ENCODE peak calls at places on chromosomes 6 and 20, in five cellular contexts. U is cerebellar cortex; Q is stimulated activated CD4-positive, alpha-beta T cell treated with anti-CD3 and anti-CD28 coated beads, Interleukin-12 subunit alpha, Interleukin-12 subunit beta, amount 100 ng/mL, for 4 hours; L is glutamatergic neuron; O is amniotic epithelial cell. A is an unnamed sample.
A peak's percentile ranks its signal among the peaks of the same experiment; 100 is the strongest.

GRCh38 chr6:77092971-77093370 is 370.3 kb downstream of the HTR1B start:
- DNase-seq in U (no peak), L (no peak), Q (no peak), O (peak; percentile 98), A (no peak)

GRCh38 chr20:43456809-43457639 is 672 bp upstream of the SRSF6 start:
- DNase-seq in L (peak; percentile 89), Q (peak; percentile 75), O (peak; percentile 92), U (peak; percentile 96), A (peak; percentile 95)

GRCh38 chr6:90646936-90647335 is 60.1 kb upstream of the MAP3K7 start:
- DNase-seq in O (no peak), Q (no peak), U (no peak), L (no peak), A (no peak)

GRCh38 chr6:108942556-108943492 is 94.6 kb downstream of the ARMC2 start:
- DNase-seq in Q (peak; percentile 37), O (no peak), U (no peak), L (no peak), A (peak; percentile 69)

GRCh38 chr6:34339432-34339831 is 53.0 kb downstream of the NUDT3 start:
- DNase-seq in Q (no peak), O (no peak), L (no peak), U (no peak), A (no peak)

GRCh38 chr6:155850408-155850841 is 394.8 kb upstream of the NOX3 start:
- DNase-seq in O (peak; percentile 1), L (no peak), Q (no peak), U (no peak), A (no peak)

GRCh38 chr6:150527100-150527499 is 72.6 kb upstream of the PLEKHG1 start:
- DNase-seq in L (no peak), O (no peak), U (no peak), Q (no peak), A (peak; percentile 16)

GRCh38 chr6:111989743-111990142 is 64.2 kb upstream of the CCN6 start:
- DNase-seq in Q (no peak), L (no peak), O (no peak), U (no peak), A (no peak)

GRCh38 chr6:42249279-42249678 is 31.6 kb upstream of the MRPS10 start:
- DNase-seq in O (no peak), L (no peak), U (no peak), Q (no peak), A (no peak)

GRCh38 chr6:138205437-138206094 is 12.7 kb downstream of the PBOV1 start:
- DNase-seq in U (peak; percentile 84), O (no peak), Q (no peak), L (no peak), A (no peak)

GRCh38 chr20:3275064-3275935 is 36.3 kb upstream of the SLC4A11 start:
- DNase-seq in O (no peak), L (no peak), U (peak; percentile 96), Q (no peak), A (no peak)

GRCh38 chr6:6251555-6252280 is 68.7 kb downstream of the F13A1 start:
- DNase-seq in Q (no peak), O (no peak), U (no peak), L (no peak), A (no peak)

GRCh38 chr6:137903274-137903932 is 36.3 kb downstream of the TNFAIP3 start:
- DNase-seq in Q (no peak), U (no peak), O (no peak), L (no peak), A (no peak)

GRCh38 chr6:26318459-26319404 is 46.3 kb upstream of the BTN3A2 start:
- DNase-seq in L (no peak), O (no peak), U (no peak), Q (no peak), A (no peak)

GRCh38 chr6:56853541-56853940 is 101.4 kb upstream of the BEND6 start:
- DNase-seq in O (no peak), U (no peak), L (no peak), Q (no peak), A (no peak)

GRCh38 chr20:46708172-46708860 is 1.1 kb upstream of the SLC2A10 start:
- DNase-seq in L (no peak), U (no peak), O (no peak), Q (no peak), A (peak; percentile 75)

GRCh38 chr6:135225911-135226310 is 44.8 kb downstream of the MYB start:
- DNase-seq in Q (no peak), L (no peak), O (no peak), U (no peak), A (no peak)

GRCh38 chr20:48965189-48965910 is 43.8 kb downstream of the ARFGEF2 start:
- DNase-seq in L (no peak), O (peak; percentile 69), U (no peak), Q (no peak), A (no peak)

GRCh38 chr6:3868544-3868943 is 19.4 kb downstream of the FAM50B start:
- DNase-seq in Q (no peak), L (no peak), O (no peak), U (no peak), A (no peak)

GRCh38 chr20:5919634-5920544 is 30.4 kb downstream of the TRMT6 start:
- DNase-seq in Q (no peak), U (peak; percentile 92), L (no peak), O (peak; percentile 49), A (no peak)

GRCh38 chr6:130369821-130370220 is 4.0 kb downstream of the TMEM200A start:
- DNase-seq in U (no peak), Q (no peak), O (no peak), L (no peak), A (no peak)

GRCh38 chr6:40879169-40879568 is 159.9 kb downstream of the UNC5CL start:
- DNase-seq in L (no peak), O (no peak), Q (no peak), U (no peak), A (no peak)

GRCh38 chr20:23697947-23698346 is 9.1 kb upstream of the CST4 start:
- DNase-seq in U (no peak), Q (no peak), L (no peak), O (no peak), A (no peak)

GRCh38 chr6:125781307-125781868 is 9.4 kb upstream of the NCOA7 start:
- DNase-seq in O (no peak), Q (no peak), L (peak; percentile 32), U (peak; percentile 70), A (no peak)